ENCODE peak calls at places on chromosomes 6 and 20, in ten cellular contexts. V is thoracic aorta, T is heart right ventricle, U is HepG2, B is endothelial cell, L is testis, F is cardiac muscle cell, X is body of pancreas, W is hepatocyte, M is IMR-90. R is an unnamed sample.

GRCh38 chr6:74879234-74879633 is 326.6 kb downstream of the COL12A1 start:
- DNase-seq in W (no peak), T (no peak), L (no peak), U (no peak), V (no peak), M (peak), X (no peak), B (no peak), F (peak), R (no peak)

GRCh38 chr6:148147431-148147830 is 195.2 kb upstream of the SASH1 start:
- DNase-seq in X (no peak), W (no peak), M (no peak), L (no peak), B (no peak), T (no peak), V (no peak), U (no peak), F (no peak), R (no peak)

GRCh38 chr6:35081426-35081851 is 59.7 kb downstream of the TCP11 start:
- DNase-seq in U (no peak), L (no peak), M (peak), F (no peak), W (no peak), X (no peak), T (no peak), B (no peak), V (no peak), R (no peak)

GRCh38 chr6:54191460-54191859 is 80.2 kb downstream of the MLIP start:
- DNase-seq in U (no peak), L (no peak), X (no peak), M (peak), T (no peak), W (peak), B (no peak), F (peak), V (no peak), R (no peak)

GRCh38 chr6:137465378-137466009 is 28.7 kb downstream of the OLIG3 start:
- DNase-seq in B (no peak), W (no peak), T (no peak), U (no peak), L (no peak), M (no peak), X (no peak), V (no peak), F (no peak), R (no peak)

GRCh38 chr20:3296256-3297095 is 57.5 kb upstream of the SLC4A11 start:
- DNase-seq in X (no peak), B (no peak), F (no peak), U (no peak), L (no peak), W (no peak), M (no peak), T (no peak), V (no peak), R (no peak)

GRCh38 chr6:45739058-45739457 is 276.6 kb downstream of the CLIC5 start:
- DNase-seq in V (no peak), U (no peak), T (no peak), B (no peak), W (no peak), F (no peak), L (no peak), X (no peak), M (no peak), R (no peak)

GRCh38 chr20:21147593-21147992 is 21.7 kb downstream of the KIZ start:
- DNase-seq in B (no peak), X (no peak), U (no peak), F (peak), T (no peak), V (no peak), L (no peak), M (peak), W (no peak), R (no peak)

GRCh38 chr6:12311106-12311505 is 20.9 kb downstream of the EDN1 start:
- DNase-seq in L (no peak), V (no peak), B (no peak), X (no peak), U (no peak), F (no peak), W (no peak), T (no peak), M (no peak), R (no peak)

GRCh38 chr6:79077680-79078056 is 386 bp downstream of the PHIP start:
- DNase-seq in T (no peak), L (no peak), X (peak), W (peak), U (no peak), B (peak), F (no peak), V (peak), M (no peak), R (peak)

GRCh38 chr6:159170999-159171712 is 2.0 kb downstream of the FNDC1 start:
- DNase-seq in X (no peak), B (no peak), T (no peak), U (no peak), V (no peak), W (peak), M (peak), L (no peak), F (peak), R (no peak)

GRCh38 chr6:34671801-34672656 is 24.5 kb downstream of the ILRUN start:
- DNase-seq in T (no peak), U (no peak), M (peak), B (no peak), F (peak), X (no peak), W (no peak), V (no peak), L (no peak), R (no peak)

GRCh38 chr6:134352786-134353480 is 35.0 kb upstream of the SGK1 start:
- DNase-seq in B (no peak), V (no peak), L (no peak), F (peak), X (no peak), M (peak), U (no peak), W (no peak), T (no peak), R (no peak)

GRCh38 chr20:61701401-61701800 is 364.3 kb downstream of the TAF4 start:
- DNase-seq in L (no peak), X (no peak), V (no peak), W (no peak), U (no peak), F (no peak), B (no peak), T (no peak), M (no peak), R (no peak)

GRCh38 chr20:3925899-3926638 is 36.9 kb downstream of the PANK2 start:
- DNase-seq in F (no peak), T (no peak), W (no peak), L (no peak), M (no peak), B (no peak), U (no peak), X (no peak), V (no peak), R (no peak)

GRCh38 chr6:136795996-136796395 is 3.7 kb upstream of the MAP3K5 start:
- DNase-seq in T (no peak), U (no peak), B (no peak), V (no peak), L (no peak), F (no peak), M (peak), W (no peak), X (no peak), R (no peak)

GRCh38 chr20:20466341-20466879 is 98.5 kb downstream of the INSM1 start:
- DNase-seq in X (no peak), T (no peak), L (no peak), U (no peak), V (no peak), W (no peak), B (no peak), F (peak), M (peak), R (no peak)

GRCh38 chr6:165231581-165232276 is 77.7 kb downstream of the C6orf118 start:
- DNase-seq in M (no peak), B (no peak), W (peak), X (no peak), F (peak), T (peak), V (no peak), L (peak), U (no peak), R (peak)

GRCh38 chr6:75201901-75202672 is 3.8 kb downstream of the COL12A1 start:
- DNase-seq in T (no peak), F (peak), L (no peak), V (no peak), M (peak), B (peak), X (no peak), W (peak), U (no peak), R (peak)

GRCh38 chr20:20832715-20833114 is 120.3 kb upstream of the RALGAPA2 start:
- DNase-seq in X (no peak), L (no peak), W (no peak), T (no peak), F (no peak), B (no peak), M (no peak), U (no peak), V (no peak), R (no peak)

GRCh38 chr6:109690740-109691687 is at the start of the genes AK9 and FIG4:
- DNase-seq in B (peak), U (peak), W (peak), T (peak), V (peak), X (peak), M (peak), F (peak), L (peak), R (peak)
- TF ChIP-seq CTCF in B (no peak), U (peak), W (peak), T (peak), V (no peak), X (no peak), M (peak), F (peak), L (no peak), R (no peak)

GRCh38 chr6:85113934-85114582 is 335.8 kb upstream of the NT5E start:
- DNase-seq in U (no peak), X (no peak), F (peak), W (no peak), V (no peak), B (no peak), M (no peak), T (no peak), L (peak), R (no peak)
- TF ChIP-seq CTCF in U (no peak), X (no peak), F (no peak), W (no peak), V (no peak), B (no peak), M (no peak), T (no peak), L (no peak), R (no peak)

DNA sequence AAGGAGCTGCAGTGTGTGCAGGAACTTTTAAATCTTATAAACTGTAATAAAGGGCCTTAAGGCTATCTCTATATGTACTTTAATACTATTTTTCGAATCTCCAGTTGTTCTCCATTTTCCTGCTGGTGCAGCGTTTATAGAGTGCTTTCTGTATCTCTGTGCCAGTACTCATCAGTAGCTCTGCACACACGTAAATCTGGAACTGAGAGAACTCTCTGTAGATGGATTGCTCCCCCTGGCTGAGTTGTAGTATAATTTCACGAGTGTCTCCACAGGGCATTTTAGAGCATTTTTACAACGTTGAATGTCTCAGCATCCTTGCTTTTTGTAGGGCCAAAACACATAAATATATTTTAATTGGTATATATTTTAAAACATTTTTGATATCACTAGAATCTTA is 256.5 kb downstream of the TRDN start:
- DNase-seq in W (peak), X (no peak), L (peak), V (no peak), U (peak), T (peak), M (no peak), B (peak), F (peak), R (peak)
- TF ChIP-seq CTCF in W (peak), X (no peak), L (no peak), V (no peak), U (peak), T (peak), M (no peak), B (peak), F (no peak), R (peak)

GRCh38 chr6:118896339-118897136 is 2.6 kb downstream of the ASF1A start:
- DNase-seq in W (peak), T (no peak), U (peak), B (no peak), V (no peak), M (peak), X (no peak), F (peak), L (no peak), R (no peak)
- TF ChIP-seq CTCF in W (peak), T (peak), U (peak), B (peak), V (peak), M (peak), X (no peak), F (peak), L (no peak), R (peak)

GRCh38 chr6:89257781-89258180 is 40.6 kb upstream of the GABRR1 start:
- DNase-seq in M (no peak), B (no peak), L (no peak), U (no peak), T (no peak), V (no peak), F (no peak), X (no peak), W (no peak), R (no peak)

GRCh38 chr6:89264296-89264695 is 47.1 kb upstream of the GABRR1 start:
- DNase-seq in B (no peak), V (no peak), L (no peak), U (no peak), F (no peak), M (no peak), T (no peak), W (no peak), X (no peak), R (no peak)

GRCh38 chr6:89260310-89260709 is 43.2 kb upstream of the GABRR1 start:
- DNase-seq in U (no peak), F (no peak), T (no peak), L (no peak), X (no peak), W (no peak), V (no peak), M (no peak), B (no peak), R (no peak)

GRCh38 chr6:89258912-89259311 is 41.8 kb upstream of the GABRR1 start:
- DNase-seq in M (no peak), W (no peak), B (no peak), L (no peak), F (no peak), T (no peak), X (no peak), V (no peak), U (no peak), R (no peak)

GRCh38 chr6:89260832-89261231 is 43.7 kb upstream of the GABRR1 start:
- DNase-seq in U (peak), L (no peak), X (no peak), M (no peak), W (peak), T (no peak), V (no peak), F (peak), B (no peak), R (no peak)
- TF ChIP-seq CTCF in U (no peak), L (no peak), X (no peak), M (no peak), W (no peak), T (peak), V (no peak), F (no peak), B (no peak), R (no peak)

DNA sequence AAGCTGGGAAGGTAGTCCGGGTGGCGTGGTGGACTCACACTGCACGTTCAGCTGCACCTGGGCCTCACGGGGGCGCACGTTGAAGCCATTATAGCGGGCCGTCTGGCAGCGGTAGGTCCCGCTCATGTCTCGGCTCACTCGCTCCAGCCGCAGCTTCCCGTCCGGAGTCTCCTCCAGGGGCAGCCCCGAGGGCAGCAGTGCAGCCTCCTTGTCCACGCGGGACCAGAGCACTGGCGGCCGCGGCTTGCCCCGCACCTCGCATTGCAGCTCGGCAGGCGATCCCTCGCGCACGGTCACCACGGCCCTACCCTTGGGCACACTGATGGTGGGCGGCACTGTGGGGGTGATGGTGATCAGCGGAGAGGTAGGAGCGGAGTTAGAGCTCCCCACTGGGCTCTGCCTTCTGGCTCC is 47.6 kb downstream of the MDGA1 start:
- DNase-seq in V (no peak), U (peak), T (no peak), X (peak), L (no peak), W (peak), B (peak), M (no peak), F (no peak), R (peak)
- TF ChIP-seq CTCF in V (no peak), U (peak), T (peak), X (no peak), L (no peak), W (peak), B (no peak), M (no peak), F (no peak), R (no peak)

GRCh38 chr6:156878688-156879087 is 101.5 kb downstream of the ARID1B start:
- DNase-seq in M (no peak), X (no peak), T (no peak), W (no peak), V (no peak), B (no peak), L (no peak), U (no peak), F (no peak), R (no peak)

GRCh38 chr6:156875062-156875461 is 97.9 kb downstream of the ARID1B start:
- DNase-seq in U (no peak), M (no peak), X (no peak), F (no peak), V (no peak), L (no peak), T (no peak), B (no peak), W (no peak), R (no peak)

GRCh38 chr6:156873654-156874380 is 96.6 kb downstream of the ARID1B start:
- DNase-seq in T (no peak), M (no peak), U (no peak), V (no peak), X (no peak), L (no peak), B (no peak), F (no peak), W (no peak), R (no peak)

GRCh38 chr6:156877126-156877863 is 100.1 kb downstream of the ARID1B start:
- DNase-seq in W (no peak), V (no peak), F (no peak), L (peak), T (peak), U (no peak), B (no peak), X (peak), M (no peak), R (no peak)

DNA sequence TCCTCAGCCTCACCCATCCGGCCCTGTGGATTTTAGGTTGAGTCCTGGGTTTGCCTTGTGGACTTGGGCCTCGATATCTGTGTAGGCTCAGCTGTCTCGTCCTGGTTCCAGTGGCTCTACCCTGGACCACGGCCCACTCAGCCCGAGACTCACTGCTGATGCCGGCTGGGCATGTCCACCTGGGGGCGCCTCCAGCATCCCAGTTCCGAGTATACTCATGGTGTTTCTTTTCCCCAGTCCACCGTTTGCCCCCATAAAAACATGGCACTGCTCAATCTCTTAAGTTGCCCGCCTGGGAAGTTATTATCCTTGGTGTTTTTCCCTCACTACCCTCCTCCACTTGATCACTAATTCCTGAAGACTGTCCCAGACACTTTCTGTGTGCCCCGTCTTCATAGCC is 99.1 kb downstream of the ARID1B start:
- DNase-seq in M (no peak), B (peak), L (no peak), V (no peak), F (no peak), X (peak), U (no peak), T (no peak), W (no peak), R (no peak)
- TF ChIP-seq CTCF in M (peak), B (peak), L (no peak), V (no peak), F (peak), X (no peak), U (peak), T (peak), W (peak), R (no peak)

R was measured in nephron progenitor cell.